ENCODE peak calls at places on chromosomes 13 and 19, in ten cellular contexts. M is HepG2, Z is astrocyte of the cerebellum, F is endothelial cell of umbilical vein, K is astrocyte of the spinal cord, Y is pancreas, Q is fibroblast of pulmonary artery, G is stomach, L is cardiac fibroblast, C is heart right ventricle. H is an unnamed sample.

GRCh38 chr13:80339841-80340642 is 884 bp downstream of the SPRY2 start:
- DNase-seq in G (peak; percentile 46), Y (peak; percentile 59), F (peak; percentile 49), M (peak; percentile 18), Z (no peak), K (peak; percentile 37), Q (peak; percentile 42), C (peak; percentile 55), L (peak; percentile 43), H (no peak)

GRCh38 chr19:4660993-4661392 is 9.1 kb downstream of the MYDGF start:
- DNase-seq in L (peak; percentile 42), C (no peak), Q (no peak), K (no peak), G (no peak), Y (no peak), M (no peak), F (no peak), Z (no peak), H (no peak)

GRCh38 chr19:12668937-12669271 is 2.3 kb downstream of the WDR83 start:
- DNase-seq in L (peak; percentile 57), Z (peak; percentile 5), G (peak; percentile 35), F (no peak), M (peak; percentile 40), Q (peak; percentile 51), Y (peak; percentile 60), C (peak; percentile 40), K (peak; percentile 39), H (no peak)

GRCh38 chr13:76884167-76884566 is 2.0 kb downstream of the KCTD12 start:
- DNase-seq in C (peak; percentile 35), G (peak; percentile 30), K (peak; percentile 30), F (peak; percentile 79), Y (peak; percentile 34), M (no peak), Q (peak; percentile 70), Z (no peak), L (peak; percentile 53), H (peak; percentile 22)

GRCh38 chr19:36081894-36082293 is 27.2 kb downstream of the WDR62 start:
- DNase-seq in K (no peak), Y (no peak), Z (no peak), M (no peak), L (peak; percentile 66), F (no peak), C (no peak), Q (no peak), G (no peak), H (no peak)

GRCh38 chr19:50779504-50780457 is 9.5 kb downstream of the GPR32 start:
- DNase-seq in K (no peak), F (no peak), C (no peak), Q (no peak), Z (no peak), L (no peak), M (no peak), Y (no peak), G (no peak), H (no peak)

GRCh38 chr19:12784394-12784870 is 6.9 kb upstream of the JUNB start:
- DNase-seq in F (no peak), C (no peak), Z (no peak), G (no peak), Q (no peak), K (no peak), Y (no peak), L (no peak), M (no peak), H (no peak)

GRCh38 chr13:44050450-44051063 is 170.9 kb downstream of the LACC1 start:
- DNase-seq in C (no peak), Z (no peak), L (peak; percentile 66), M (peak; percentile 7), Y (no peak), Q (peak; percentile 63), G (no peak), K (peak; percentile 46), F (peak; percentile 49), H (no peak)

GRCh38 chr13:99657848-99658265 is 156.6 kb downstream of the TM9SF2 start:
- DNase-seq in F (peak; percentile 46), Y (peak; percentile 32), K (peak; percentile 54), M (no peak), Q (peak; percentile 28), Z (no peak), L (peak; percentile 27), C (peak; percentile 55), G (peak; percentile 49), H (no peak)

GRCh38 chr13:46885018-46885417 is 11.8 kb downstream of the HTR2A start:
- DNase-seq in M (no peak), K (no peak), G (no peak), Y (no peak), C (no peak), Z (no peak), Q (no peak), F (no peak), L (peak; percentile 23), H (no peak)

GRCh38 chr19:15291089-15291488 is 41.2 kb downstream of the BRD4 start:
- DNase-seq in Z (no peak), K (peak; percentile 70), Y (no peak), M (no peak), L (peak; percentile 75), G (no peak), F (no peak), C (no peak), Q (no peak), H (no peak)

GRCh38 chr19:18915639-18916038 is 3.5 kb downstream of the COPE start:
- DNase-seq in Q (peak; percentile 56), L (peak; percentile 44), Y (peak; percentile 40), F (peak; percentile 55), C (no peak), M (peak; percentile 54), G (peak; percentile 36), K (peak; percentile 18), Z (no peak), H (no peak)

GRCh38 chr19:42411581-42412178 is 15.5 kb downstream of the LIPE start:
- DNase-seq in Q (no peak), Y (no peak), Z (no peak), G (no peak), L (no peak), F (no peak), K (no peak), M (no peak), C (no peak), H (no peak)

GRCh38 chr19:2771786-2772674 is 11.0 kb downstream of the SGTA start:
- DNase-seq in Y (no peak), M (no peak), F (no peak), Q (no peak), Z (no peak), G (no peak), K (no peak), C (no peak), L (no peak), H (no peak)

GRCh38 chr13:24074687-24075086 is 85.8 kb upstream of the SPATA13 start:
- DNase-seq in Q (peak; percentile 39), L (no peak), G (peak; percentile 73), F (peak; percentile 84), M (no peak), K (no peak), Z (no peak), Y (peak; percentile 51), C (no peak), H (no peak)

GRCh38 chr13:19089315-19089714 is 92.3 kb downstream of the TUBA3C start:
- DNase-seq in K (no peak), Z (no peak), L (no peak), C (no peak), Q (no peak), G (no peak), Y (no peak), M (peak; percentile 9), F (no peak), H (no peak)

DNA sequence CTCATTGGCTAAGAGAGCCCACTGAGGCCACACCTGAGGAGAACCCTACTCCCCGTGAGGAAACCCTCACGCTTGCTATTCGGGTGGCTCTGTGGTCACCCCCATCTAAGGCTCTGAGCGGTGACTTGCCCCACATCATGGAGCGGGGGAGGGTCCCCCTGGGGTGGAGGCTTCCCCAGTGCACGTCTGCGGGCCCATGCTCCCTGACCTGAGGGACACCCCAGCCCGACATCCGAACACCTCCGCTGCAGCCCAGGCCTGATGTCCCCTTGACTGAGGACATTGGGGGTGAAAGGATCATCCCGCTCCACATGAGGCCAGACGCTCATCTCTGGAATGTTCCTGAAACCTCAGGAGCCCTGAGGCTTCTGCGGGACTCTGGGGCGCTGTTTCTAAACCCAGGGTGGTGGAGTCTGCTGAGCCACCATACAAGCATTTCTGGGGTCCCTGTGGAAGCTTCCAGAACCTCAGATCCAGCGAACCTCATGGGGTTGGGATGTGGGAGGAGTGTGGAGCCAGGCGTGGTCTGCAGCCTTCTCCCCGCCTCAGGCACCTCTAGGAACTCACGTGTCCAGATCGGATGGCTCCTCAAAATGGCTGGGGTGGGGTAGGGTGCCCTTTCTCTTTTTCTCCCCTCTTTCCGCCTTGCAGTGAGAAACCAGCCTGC is 19.9 kb downstream of the TMED1 start:
- DNase-seq in G (no peak), Z (no peak), Q (no peak), M (no peak), K (no peak), Y (no peak), L (no peak), F (no peak), C (no peak), H (no peak)
- H3K4me3 ChIP-seq in G (peak overlapping the region; percentile 38), Z (no peak overlapping the region), Q (peak overlapping the region; percentile 55), M (no peak overlapping the region), K (peak overlapping the region; percentile 48), Y (no peak overlapping the region), L (peak overlapping the region; percentile 44), F (no peak overlapping the region), C (no peak overlapping the region), H (peak overlapping the region; percentile 96)

GRCh38 chr13:52067237-52067636 is 42.7 kb downstream of the UTP14C start:
- DNase-seq in G (no peak), Y (no peak), M (peak; percentile 62), F (no peak), Z (no peak), Q (peak; percentile 8), L (peak; percentile 9), K (peak; percentile 8), C (no peak), H (no peak)

GRCh38 chr13:52070929-52071523 is 46.5 kb downstream of the UTP14C start:
- DNase-seq in L (peak; percentile 61), F (peak; percentile 19), G (no peak), Z (no peak), Y (no peak), Q (peak; percentile 58), C (no peak), M (peak; percentile 54), K (peak; percentile 24), H (peak; percentile 10)
- TF ChIP-seq CTCF in L (peak; percentile 24), F (no peak), G (no peak), Z (peak; percentile 14), Y (no peak), Q (peak; percentile 43), C (peak; percentile 31), M (peak; percentile 70), K (no peak), H (no peak)

DNA sequence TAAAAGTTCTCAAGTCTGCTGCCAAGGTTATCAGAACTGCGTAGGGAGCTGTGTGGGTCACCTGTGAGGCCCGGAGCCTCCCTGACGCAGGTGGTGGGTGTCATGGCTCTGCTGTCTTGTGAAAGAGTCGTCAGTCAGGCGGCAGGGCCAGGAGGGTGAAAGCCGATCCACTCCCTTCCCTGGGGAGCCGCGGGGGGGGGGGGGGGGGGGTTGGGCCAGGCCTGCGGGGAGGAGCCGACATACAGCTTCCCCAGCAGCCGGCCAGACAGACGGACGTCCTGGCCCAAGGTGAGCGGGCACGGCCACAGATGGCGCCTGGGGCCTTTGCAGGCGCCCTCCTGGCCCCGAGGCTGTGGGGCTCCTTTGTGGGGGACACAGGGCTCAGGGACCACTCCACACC is 12.4 kb downstream of the SBNO2 start:
- DNase-seq in C (no peak), Z (no peak), L (peak; percentile 53), M (no peak), G (peak; percentile 57), Y (no peak), K (no peak), F (no peak), Q (peak; percentile 28), H (no peak)
- H3K4me3 ChIP-seq in C (no peak overlapping the region), Z (no peak overlapping the region), L (no peak overlapping the region), M (no peak overlapping the region), G (no peak overlapping the region), Y (no peak overlapping the region), K (no peak overlapping the region), F (no peak overlapping the region), Q (no peak overlapping the region), H (no peak overlapping the region)

GRCh38 chr19:39038098-39038497 is 5.7 kb upstream of the FBXO27 start:
- DNase-seq in L (peak; percentile 54), F (peak; percentile 55), C (no peak), Z (no peak), K (peak; percentile 19), M (peak; percentile 61), Y (peak; percentile 53), Q (peak; percentile 47), G (peak; percentile 58), H (no peak)
- TF ChIP-seq CTCF in L (peak; percentile 13), F (no peak), C (no peak), Z (no peak), K (peak; percentile 19), M (peak; percentile 79), Y (no peak), Q (peak; percentile 26), G (no peak), H (peak; percentile 18)